ENCODE peak calls at places on chromosome 10, in ten cellular contexts. H is lower lobe of right lung; R is GM23248; S is iPS DF 6.9; C is prostate gland; O is hepatocyte; P is H9; A is CD8-positive, alpha-beta T cell; M is tibial nerve; I is ovary. F is an unnamed sample.

GRCh38 chr10:70893227-70894006 is 5.1 kb upstream of the PCBD1 start:
- DNase-seq in H (no peak), R (no peak), S (no peak), C (no peak), O (no peak), P (no peak), A (no peak), M (no peak), I (no peak), F (no peak)

GRCh38 chr10:43404675-43405221 is 4.2 kb downstream of the HNRNPF start:
- DNase-seq in H (no peak), R (no peak), S (no peak), C (no peak), O (no peak), P (no peak), A (no peak), M (no peak), I (no peak), F (no peak)

GRCh38 chr10:29657719-29658274 is 23.0 kb upstream of the SVIL start:
- DNase-seq in H (no peak), R (no peak), S (no peak), C (no peak), O (no peak), P (no peak), A (no peak), M (no peak), I (no peak), F (no peak)

GRCh38 chr10:17617031-17617911 is at the start of gene HACD1:
- DNase-seq in H (peak; percentile 85), R (peak; percentile 87), S (peak; percentile 31), C (peak; percentile 67), O (peak; percentile 80), P (peak; percentile 89), A (no peak), M (no peak), I (peak; percentile 57), F (peak; percentile 79)

GRCh38 chr10:126143117-126143516 is 245.2 kb downstream of the ADAM12 start:
- DNase-seq in H (no peak), R (no peak), S (no peak), C (no peak), O (no peak), P (no peak), A (no peak), M (no peak), I (no peak), F (no peak)

GRCh38 chr10:102918817-102919236 is 733 bp downstream of the CNNM2 start:
- DNase-seq in H (no peak), R (peak; percentile 54), S (no peak), C (no peak), O (peak; percentile 34), P (no peak), A (peak; percentile 5), M (no peak), I (no peak), F (no peak)

GRCh38 chr10:30691601-30692015 is 62.1 kb upstream of the LYZL2 start:
- DNase-seq in H (no peak), R (peak; percentile 84), S (no peak), C (no peak), O (no peak), P (no peak), A (no peak), M (no peak), I (no peak), F (no peak)

GRCh38 chr10:22988581-22989360 is 60.9 kb downstream of the ARMC3 start:
- DNase-seq in H (no peak), R (peak; percentile 78), S (peak; percentile 20), C (peak; percentile 68), O (peak; percentile 78), P (no peak), A (peak; percentile 46), M (peak; percentile 38), I (peak; percentile 38), F (no peak)

GRCh38 chr10:3791974-3792633 is 7.1 kb upstream of the KLF6 start:
- DNase-seq in H (no peak), R (peak; percentile 80), S (no peak), C (no peak), O (no peak), P (no peak), A (no peak), M (no peak), I (no peak), F (no peak)

GRCh38 chr10:43078986-43079273 is 2.1 kb downstream of the RET start:
- DNase-seq in H (no peak), R (peak; percentile 35), S (no peak), C (no peak), O (peak; percentile 32), P (peak; percentile 73), A (no peak), M (no peak), I (no peak), F (no peak)

GRCh38 chr10:97081621-97082235 is 104.0 kb downstream of the SLIT1 start:
- DNase-seq in H (no peak), R (peak; percentile 72), S (peak; percentile 64), C (peak; percentile 21), O (peak; percentile 86), P (peak; percentile 81), A (peak; percentile 28), M (no peak), I (peak; percentile 47), F (no peak)

GRCh38 chr10:73471226-73471625 is 24.6 kb downstream of the PPP3CB start:
- DNase-seq in H (no peak), R (no peak), S (no peak), C (no peak), O (no peak), P (no peak), A (no peak), M (no peak), I (no peak), F (no peak)

GRCh38 chr10:73460897-73461296 is 27.5 kb upstream of the MSS51 start:
- DNase-seq in H (no peak), R (no peak), S (no peak), C (no peak), O (no peak), P (no peak), A (no peak), M (no peak), I (no peak), F (no peak)

GRCh38 chr10:73467210-73467609 is 28.6 kb downstream of the PPP3CB start:
- DNase-seq in H (no peak), R (no peak), S (no peak), C (no peak), O (no peak), P (no peak), A (no peak), M (no peak), I (no peak), F (no peak)

GRCh38 chr10:73469579-73469978 is 26.2 kb downstream of the PPP3CB start:
- DNase-seq in H (no peak), R (no peak), S (no peak), C (no peak), O (no peak), P (no peak), A (no peak), M (no peak), I (no peak), F (no peak)

GRCh38 chr10:73465978-73466709 is 29.7 kb downstream of the PPP3CB start:
- DNase-seq in H (no peak), R (no peak), S (no peak), C (no peak), O (no peak), P (no peak), A (no peak), M (no peak), I (no peak), F (no peak)
- H3K27ac ChIP-seq in H (no peak overlapping the region), R (no peak overlapping the region), S (no peak overlapping the region), C (no peak overlapping the region), O (no peak overlapping the region), P (no peak overlapping the region), A (no peak overlapping the region), M (no peak overlapping the region), I (no peak overlapping the region), F (no peak overlapping the region)

GRCh38 chr10:129607607-129608006 is 140.6 kb downstream of the MGMT start:
- DNase-seq in H (no peak), R (no peak), S (no peak), C (no peak), O (no peak), P (no peak), A (no peak), M (no peak), I (no peak), F (no peak)
- H3K27ac ChIP-seq in H (no peak overlapping the region), R (no peak overlapping the region), S (no peak overlapping the region), C (no peak overlapping the region), O (no peak overlapping the region), P (no peak overlapping the region), A (no peak overlapping the region), M (no peak overlapping the region), I (no peak overlapping the region), F (no peak overlapping the region)

GRCh38 chr10:88919041-88919440 is 33.5 kb downstream of the ACTA2 start:
- DNase-seq in H (no peak), R (no peak), S (no peak), C (no peak), O (no peak), P (no peak), A (no peak), M (no peak), I (no peak), F (no peak)

GRCh38 chr10:88923525-88923924 is 29.0 kb downstream of the ACTA2 start:
- DNase-seq in H (no peak), R (no peak), S (no peak), C (no peak), O (no peak), P (no peak), A (no peak), M (no peak), I (no peak), F (no peak)

GRCh38 chr10:88922041-88922440 is 30.5 kb downstream of the ACTA2 start:
- DNase-seq in H (no peak), R (peak; percentile 48), S (no peak), C (no peak), O (no peak), P (no peak), A (no peak), M (no peak), I (no peak), F (no peak)

GRCh38 chr10:88920198-88920597 is 32.4 kb downstream of the ACTA2 start:
- DNase-seq in H (no peak), R (peak; percentile 86), S (no peak), C (no peak), O (no peak), P (no peak), A (no peak), M (no peak), I (no peak), F (no peak)

DNA sequence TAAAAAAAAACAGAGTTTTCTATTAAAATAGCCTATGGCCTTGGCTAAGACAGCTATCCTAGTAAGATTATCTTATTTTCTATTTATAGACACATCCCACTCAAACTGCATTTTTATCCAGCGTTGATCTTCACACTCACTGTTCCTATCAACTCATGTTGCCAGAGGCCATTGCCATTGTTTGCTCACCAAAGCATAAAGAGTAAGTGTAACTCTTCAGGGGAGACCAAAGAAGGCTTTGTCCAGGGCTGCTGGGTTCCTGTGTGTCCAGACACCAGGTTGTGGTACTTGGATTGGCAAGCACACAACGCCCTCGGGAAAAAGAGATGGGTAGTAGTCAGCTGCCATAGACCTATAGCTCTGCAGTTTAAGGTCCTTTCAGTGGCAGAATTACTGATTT is 31.4 kb downstream of the ACTA2 start:
- DNase-seq in H (no peak), R (peak; percentile 49), S (no peak), C (no peak), O (no peak), P (no peak), A (no peak), M (no peak), I (no peak), F (no peak)
- H3K27ac ChIP-seq in H (no peak overlapping the region), R (peak overlapping the region; percentile 40), S (no peak overlapping the region), C (no peak overlapping the region), O (no peak overlapping the region), P (no peak overlapping the region), A (no peak overlapping the region), M (no peak overlapping the region), I (no peak overlapping the region), F (no peak overlapping the region)

GRCh38 chr10:6119962-6120361 is 31.1 kb downstream of the RBM17 start:
- DNase-seq in H (no peak), R (no peak), S (no peak), C (no peak), O (no peak), P (no peak), A (no peak), M (no peak), I (no peak), F (no peak)
- H3K27ac ChIP-seq in H (no peak overlapping the region), R (no peak overlapping the region), S (no peak overlapping the region), C (no peak overlapping the region), O (no peak overlapping the region), P (no peak overlapping the region), A (no peak overlapping the region), M (no peak overlapping the region), I (no peak overlapping the region), F (no peak overlapping the region)

F was measured in heart left ventricle.